ENCODE peak calls at places on chromosomes 13 and 19, in ten cellular contexts. H, S, R, A, I, T, C, E, U and W are unnamed samples.

GRCh38 chr19:38429055-38429810 is 3.2 kb upstream of the RASGRP4 start:
- DNase-seq in I (no peak), H (no peak), E (no peak), T (no peak), U (no peak), A (no peak), S (no peak), R (no peak), C (no peak), W (no peak)

GRCh38 chr13:111460548-111461444 is 140.4 kb downstream of the TEX29 start:
- DNase-seq in I (peak; percentile 41), A (peak; percentile 20), T (no peak), E (no peak), H (peak; percentile 48), S (no peak), C (peak; percentile 31), R (no peak), U (peak; percentile 15), W (no peak)

GRCh38 chr13:59898066-59898465 is 265.7 kb downstream of the DIAPH3 start:
- DNase-seq in T (no peak), I (no peak), U (no peak), E (no peak), R (no peak), C (no peak), S (no peak), H (no peak), A (no peak), W (no peak)

GRCh38 chr19:16301999-16302694 is 22.5 kb upstream of the KLF2 start:
- DNase-seq in A (no peak), T (no peak), H (no peak), I (no peak), C (no peak), E (no peak), R (no peak), U (no peak), S (no peak), W (no peak)

GRCh38 chr13:28658796-28659610 is at the start of gene POMP:
- DNase-seq in U (peak; percentile 90), A (peak; percentile 94), T (peak; percentile 81), S (peak; percentile 89), I (peak; percentile 98), H (peak; percentile 88), E (peak; percentile 50), C (peak; percentile 96), R (peak; percentile 95), W (peak; percentile 96)

GRCh38 chr13:43785681-43786471 is 896 bp downstream of the ENOX1 start:
- DNase-seq in A (peak; percentile 69), I (peak; percentile 82), U (peak; percentile 64), R (peak; percentile 87), E (no peak), C (peak; percentile 88), H (peak; percentile 56), S (peak; percentile 68), T (peak; percentile 33), W (no peak)

GRCh38 chr13:93004919-93005318 is 221.7 kb upstream of the GPC6 start:
- DNase-seq in E (no peak), R (no peak), C (no peak), U (no peak), T (no peak), A (no peak), S (no peak), I (peak; percentile 27), H (no peak), W (no peak)

GRCh38 chr13:63198076-63198475 is 1782.4 kb upstream of the PCDH20 start:
- DNase-seq in C (no peak), T (no peak), E (peak; percentile 5), A (no peak), R (no peak), I (peak; percentile 29), S (no peak), U (no peak), H (no peak), W (no peak)

GRCh38 chr19:58009666-58010301 is 7.2 kb upstream of the ZNF606 start:
- DNase-seq in R (peak; percentile 85), U (peak; percentile 61), C (peak; percentile 90), T (peak; percentile 26), H (no peak), I (peak; percentile 92), S (peak; percentile 93), E (no peak), A (peak; percentile 84), W (peak; percentile 83)

GRCh38 chr13:39245688-39246087 is 207.4 kb downstream of the NHLRC3 start:
- DNase-seq in E (no peak), H (no peak), T (no peak), S (no peak), I (no peak), A (no peak), R (no peak), C (no peak), U (no peak), W (no peak)

GRCh38 chr19:7607212-7607873 is 11.7 kb downstream of the CAMSAP3 start:
- DNase-seq in U (no peak), R (no peak), H (no peak), E (no peak), C (no peak), I (no peak), T (no peak), S (no peak), A (no peak), W (no peak)
- H3K27me3 ChIP-seq in U (peaks cover 27% of the 10 kb centered on the region), R (peaks cover 45% of the 10 kb centered on the region), H (no peaks in the 10 kb centered on the region), E (no peaks in the 10 kb centered on the region), C (peaks cover 24% of the 10 kb centered on the region), I (no peaks in the 10 kb centered on the region), T (no peaks in the 10 kb centered on the region), S (no peaks in the 10 kb centered on the region), A (peaks cover 3% of the 10 kb centered on the region), W (peaks cover 7% of the 10 kb centered on the region)

DNA sequence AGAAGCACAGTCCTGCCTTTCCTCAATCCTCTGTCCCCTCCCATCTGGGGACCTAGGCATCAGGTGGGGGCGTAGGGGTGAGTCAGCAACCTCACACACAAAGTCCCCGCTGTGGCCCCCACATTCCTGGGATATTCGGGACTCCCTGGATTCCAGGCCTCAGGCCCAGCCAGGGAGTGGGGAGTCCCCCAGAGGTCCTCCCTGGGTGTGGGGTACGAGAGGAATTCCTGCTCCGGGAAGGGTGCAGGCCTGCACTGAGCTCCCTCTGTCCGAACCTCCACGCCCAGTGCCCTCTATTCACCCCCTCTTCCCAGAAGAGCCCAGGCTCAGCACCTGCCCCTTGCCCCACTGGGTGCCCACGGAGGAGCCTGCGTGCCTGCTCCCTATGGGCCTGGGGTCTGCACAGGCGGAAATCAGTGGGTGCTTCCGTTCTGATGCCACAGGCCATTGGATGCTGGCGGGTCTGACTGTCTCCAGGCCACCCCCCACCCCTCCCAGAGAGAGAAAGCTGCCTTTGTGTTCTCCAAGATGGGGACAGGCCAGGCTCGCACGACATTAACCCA is 3.4 kb downstream of the CADM4 start:
- DNase-seq in E (no peak), A (no peak), U (no peak), S (no peak), C (no peak), R (no peak), T (no peak), H (no peak), I (no peak), W (no peak)
- H3K4me3 ChIP-seq in E (no peak overlapping the region), A (no peak overlapping the region), U (no peak overlapping the region), S (no peak overlapping the region), C (no peak overlapping the region), R (no peak overlapping the region), T (no peak overlapping the region), H (no peak overlapping the region), I (no peak overlapping the region), W (no peak overlapping the region)

DNA sequence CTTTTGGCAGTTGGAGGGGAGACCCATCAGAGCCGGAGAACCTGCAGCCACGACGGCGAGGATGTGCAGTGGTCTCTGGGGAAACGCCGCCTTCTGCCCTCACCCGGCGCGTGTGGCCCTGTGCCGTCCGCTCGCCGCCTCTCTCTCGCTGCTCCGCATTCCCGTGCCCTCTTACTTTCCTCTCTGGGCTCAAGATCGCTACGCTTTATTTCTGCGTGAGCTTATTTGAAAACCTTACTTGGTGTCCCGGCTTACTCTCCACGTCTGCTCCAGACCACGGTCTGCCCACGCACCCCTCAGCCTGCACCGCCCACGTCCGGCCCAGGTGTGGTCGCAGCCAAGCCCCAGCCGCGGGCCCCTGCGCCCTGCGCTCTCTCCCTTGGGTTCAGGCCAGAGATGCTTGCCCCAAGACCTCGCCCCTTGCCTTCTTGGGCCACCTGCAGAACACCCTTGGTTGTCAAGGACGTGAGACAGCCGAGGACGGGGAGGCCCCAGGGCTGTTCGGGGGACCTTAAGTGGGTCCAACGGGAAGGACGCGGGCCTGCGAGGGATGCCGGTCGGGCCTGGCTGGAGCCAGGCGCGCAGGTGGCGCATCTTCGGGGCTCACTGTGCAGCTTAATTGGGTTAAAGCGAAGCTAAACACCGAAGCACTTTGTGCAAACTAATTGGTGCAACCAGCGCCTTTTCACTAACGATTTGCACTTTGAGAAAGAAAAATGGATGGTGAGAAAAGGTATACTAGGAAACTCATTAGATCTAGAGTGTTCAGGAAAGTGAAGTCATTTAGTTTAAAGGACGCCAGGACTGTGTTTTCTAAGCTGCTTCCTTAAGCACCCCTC is 2.1 kb upstream of the MAB21L1 start:
- DNase-seq in R (no peak), U (no peak), C (no peak), A (no peak), I (no peak), H (no peak), E (no peak), S (no peak), T (no peak), W (no peak)
- H3K27me3 ChIP-seq in R (no peaks in the 10 kb centered on the region), U (peaks cover 11% of the 10 kb centered on the region), C (no peaks in the 10 kb centered on the region), A (peaks cover 51% of the 10 kb centered on the region), I (peaks cover 94% of the 10 kb centered on the region), H (peaks cover 5% of the 10 kb centered on the region), E (no peaks in the 10 kb centered on the region), S (no peaks in the 10 kb centered on the region), T (peaks cover 3% of the 10 kb centered on the region), W (no peaks in the 10 kb centered on the region)

GRCh38 chr19:50820086-50820485 is 3.5 kb downstream of the KLK1 start:
- DNase-seq in R (no peak), E (no peak), H (no peak), T (no peak), C (no peak), A (peak; percentile 43), S (no peak), U (no peak), I (no peak), W (no peak)

GRCh38 chr19:50822661-50823208 is 852 bp downstream of the KLK1 start:
- DNase-seq in T (no peak), A (no peak), H (no peak), S (no peak), E (no peak), I (no peak), R (no peak), C (no peak), U (no peak), W (no peak)

GRCh38 chr19:50820549-50821247 is 2.9 kb downstream of the KLK1 start:
- DNase-seq in R (no peak), T (no peak), S (no peak), U (no peak), H (no peak), A (peak; percentile 85), I (no peak), E (no peak), C (peak; percentile 24), W (no peak)

GRCh38 chr19:50821622-50822021 is 2.0 kb downstream of the KLK1 start:
- DNase-seq in E (no peak), R (no peak), T (no peak), I (no peak), S (no peak), H (no peak), C (no peak), A (no peak), U (no peak), W (no peak)

GRCh38 chr19:50821248-50821612 is 2.4 kb downstream of the KLK1 start:
- DNase-seq in E (no peak), S (no peak), T (no peak), A (no peak), R (no peak), C (no peak), U (no peak), H (no peak), I (no peak), W (no peak)
- H3K4me3 ChIP-seq in E (no peak overlapping the region), S (peak overlapping the region; percentile 34), T (no peak overlapping the region), A (peak overlapping the region; percentile 41), R (peak overlapping the region; percentile 39), C (no peak overlapping the region), U (no peak overlapping the region), H (no peak overlapping the region), I (no peak overlapping the region), W (no peak overlapping the region)

GRCh38 chr19:13010038-13010991 is 15.0 kb downstream of the NFIX start:
- DNase-seq in E (no peak), I (peak; percentile 68), A (no peak), C (no peak), S (peak; percentile 67), H (no peak), R (peak; percentile 68), U (peak; percentile 53), T (no peak), W (no peak)
- H3K27me3 ChIP-seq in E (no peaks in the 10 kb centered on the region), I (peaks cover 100% of the 10 kb centered on the region), A (peaks cover 18% of the 10 kb centered on the region), C (no peaks in the 10 kb centered on the region), S (no peaks in the 10 kb centered on the region), H (no peaks in the 10 kb centered on the region), R (no peaks in the 10 kb centered on the region), U (peaks cover 11% of the 10 kb centered on the region), T (no peaks in the 10 kb centered on the region), W (no peaks in the 10 kb centered on the region)